ENCODE peak calls at places on chromosomes 7 and 10, in five cellular contexts. R is GM13977; L is GDM1; B is pancreas; Q is stimulated activated CD8-positive, alpha-beta memory T cell treated with anti-CD3 and anti-CD28 coated beads, Interleukin-15, amount 100 ng/mL, for 1 hour. W is an unnamed sample.

GRCh38 chr10:34769941-34770340 is 45.2 kb downstream of the PARD3 start:
- DNase-seq in B (no peak), Q (no peak), R (no peak), L (no peak), W (no peak)

GRCh38 chr7:111094387-111094786 is 3.5 kb downstream of the LRRN3 start:
- DNase-seq in L (no peak), R (no peak), Q (no peak), B (no peak), W (no peak)

GRCh38 chr10:22615819-22616499 is 98.4 kb downstream of the PIP4K2A start:
- DNase-seq in B (no peak), R (peak; percentile 50), Q (no peak), L (no peak), W (peak; percentile 37)

GRCh38 chr7:55065079-55065478 is 46.3 kb downstream of the EGFR start:
- DNase-seq in R (no peak), Q (no peak), L (no peak), B (no peak), W (no peak)

GRCh38 chr7:47734949-47735291 is 153.0 kb upstream of the TNS3 start:
- DNase-seq in B (no peak), Q (no peak), L (no peak), R (no peak), W (no peak)

GRCh38 chr10:1576467-1577259 is 160.7 kb downstream of the ADARB2 start:
- DNase-seq in L (no peak), B (no peak), R (no peak), Q (no peak), W (no peak)

GRCh38 chr7:140888087-140888486 is 36.6 kb downstream of the BRAF start:
- DNase-seq in R (no peak), L (no peak), Q (no peak), B (no peak), W (no peak)

GRCh38 chr10:133100706-133101463 is 13.2 kb downstream of the ADGRA1 start:
- DNase-seq in B (peak; percentile 67), R (no peak), L (no peak), Q (no peak), W (no peak)

GRCh38 chr10:86970152-86970886 is 2.0 kb downstream of the ADIRF start:
- DNase-seq in R (peak; percentile 39), B (peak; percentile 75), Q (no peak), L (no peak), W (no peak)

GRCh38 chr7:133235212-133235883 is 17.5 kb upstream of the EXOC4 start:
- DNase-seq in R (no peak), L (no peak), B (no peak), Q (no peak), W (no peak)

GRCh38 chr10:6838118-6838517 is 258.0 kb upstream of the PRKCQ start:
- DNase-seq in R (no peak), L (peak; percentile 15), Q (no peak), B (no peak), W (peak; percentile 32)

GRCh38 chr7:45909576-45909975 is 11.5 kb downstream of the IGFBP3 start:
- DNase-seq in Q (no peak), B (no peak), L (no peak), R (no peak), W (no peak)

GRCh38 chr10:30435068-30435422 is 1.1 kb downstream of the MAP3K8 start:
- DNase-seq in B (no peak), Q (no peak), R (no peak), L (no peak), W (no peak)

GRCh38 chr10:96840841-96841518 is 8.9 kb downstream of the LCOR start:
- DNase-seq in B (no peak), R (no peak), L (peak; percentile 21), Q (no peak), W (peak; percentile 64)

GRCh38 chr10:102120142-102120986 is at the start of gene LDB1:
- DNase-seq in L (peak; percentile 78), R (peak; percentile 92), Q (peak; percentile 27), B (peak; percentile 78), W (peak; percentile 65)

GRCh38 chr7:15461576-15461975 is 100.2 kb downstream of the AGMO start:
- DNase-seq in Q (no peak), L (no peak), B (no peak), R (no peak), W (no peak)

GRCh38 chr7:73363225-73364005 is 35.5 kb downstream of the FKBP6 start:
- DNase-seq in Q (no peak), L (no peak), R (no peak), B (no peak), W (no peak)

GRCh38 chr10:133442967-133443924 is 10.5 kb upstream of the SCART1 start:
- DNase-seq in B (no peak), R (no peak), Q (no peak), L (no peak), W (no peak)

GRCh38 chr7:66521675-66522074 is 107.0 kb upstream of the KCTD7 start:
- DNase-seq in B (no peak), R (no peak), Q (no peak), L (no peak), W (no peak)

GRCh38 chr10:111944331-111944730 is 239.2 kb downstream of the GPAM start:
- DNase-seq in L (no peak), Q (no peak), R (no peak), B (no peak), W (no peak)

GRCh38 chr10:3126741-3127342 is 45.7 kb downstream of the PITRM1 start:
- DNase-seq in L (no peak), B (peak; percentile 51), R (no peak), Q (no peak), W (no peak)